ENCODE peak calls at places on chromosome 20, in eight cellular contexts. Z, A, O, C, L, X, K and R are unnamed samples.

GRCh38 chr20:41408131-41408789 is 41.6 kb upstream of the EMILIN3 start:
- DNase-seq in Z (no peak), A (no peak), O (peak), C (no peak), L (no peak), X (no peak), K (no peak), R (no peak)

GRCh38 chr20:1060985-1061384 is 57.4 kb upstream of the PSMF1 start:
- DNase-seq in Z (no peak), A (no peak), O (no peak), C (no peak), L (no peak), X (no peak), K (no peak), R (no peak)

GRCh38 chr20:41142241-41142640 is 4.9 kb downstream of the PLCG1 start:
- DNase-seq in Z (no peak), A (no peak), O (no peak), C (no peak), L (no peak), X (no peak), K (no peak), R (no peak)

GRCh38 chr20:58340853-58341252 is 31.3 kb downstream of the RAB22A start:
- DNase-seq in Z (no peak), A (no peak), O (no peak), C (no peak), L (no peak), X (no peak), K (peak), R (no peak)

GRCh38 chr20:22942742-22943141 is 92.4 kb upstream of the SSTR4 start:
- DNase-seq in Z (no peak), A (no peak), O (no peak), C (no peak), L (no peak), X (no peak), K (no peak), R (no peak)

GRCh38 chr20:19783966-19784401 is 25.9 kb downstream of the RIN2 start:
- DNase-seq in Z (no peak), A (no peak), O (no peak), C (no peak), L (no peak), X (no peak), K (peak), R (no peak)

GRCh38 chr20:53656653-53657288 is 63.1 kb upstream of the ZNF217 start:
- DNase-seq in Z (no peak), A (no peak), O (peak), C (peak), L (no peak), X (no peak), K (peak), R (peak)

GRCh38 chr20:3935956-3936340 is 46.8 kb downstream of the PANK2 start:
- DNase-seq in Z (no peak), A (no peak), O (no peak), C (no peak), L (no peak), X (no peak), K (no peak), R (no peak)

GRCh38 chr20:433300-433975 is 25.3 kb downstream of the RBCK1 start:
- DNase-seq in Z (no peak), A (peak), O (no peak), C (no peak), L (no peak), X (peak), K (peak), R (no peak)

GRCh38 chr20:36010745-36011326 is 42.4 kb downstream of the CNBD2 start:
- DNase-seq in Z (no peak), A (no peak), O (no peak), C (no peak), L (no peak), X (no peak), K (no peak), R (no peak)

GRCh38 chr20:16459019-16459700 is 114.1 kb downstream of the KIF16B start:
- DNase-seq in Z (no peak), A (no peak), O (no peak), C (peak), L (no peak), X (no peak), K (peak), R (peak)

GRCh38 chr20:11217322-11217989 is 543.7 kb upstream of the JAG1 start:
- DNase-seq in Z (no peak), A (no peak), O (no peak), C (no peak), L (no peak), X (no peak), K (peak), R (no peak)